ENCODE peak calls at places on chromosomes 12 and 14, in eight cellular contexts. D is H1, H is GM23248, K is MM.1S, Z is A673, T is PC-9, Y is fibroblast of lung, A is HepG2. C is an unnamed sample.
A peak's percentile ranks its signal among the peaks of the same experiment; 100 is the strongest.

GRCh38 chr12:62631531-62632520 is 165.2 kb downstream of the MON2 start:
- DNase-seq in D (no peak), K (no peak), H (peak; percentile 90), Y (peak; percentile 73), A (peak; percentile 25), Z (peak; percentile 45), T (peak; percentile 57), C (no peak)

GRCh38 chr12:109458086-109458485 is 19.0 kb downstream of the KCTD10 start:
- DNase-seq in K (no peak), H (peak; percentile 90), A (no peak), Y (peak; percentile 60), Z (no peak), T (no peak), D (no peak), C (peak; percentile 34)

GRCh38 chr12:109982211-109982610 is 14.0 kb downstream of the GIT2 start:
- DNase-seq in A (no peak), T (no peak), K (no peak), Y (no peak), Z (no peak), H (peak; percentile 79), D (no peak), C (no peak)

GRCh38 chr14:68976160-68977067 is 2.7 kb downstream of the ACTN1 start:
- DNase-seq in T (no peak), H (peak; percentile 69), Z (no peak), Y (peak; percentile 56), A (peak; percentile 77), D (no peak), K (no peak), C (no peak)

GRCh38 chr12:132169376-132169775 is 25.1 kb downstream of the NOC4L start:
- DNase-seq in Y (no peak), Z (no peak), K (no peak), H (no peak), T (no peak), D (no peak), A (no peak), C (no peak)

GRCh38 chr14:75002392-75003249 is at the start of gene EIF2B2:
- DNase-seq in A (peak; percentile 93), T (peak; percentile 97), D (peak; percentile 95), Z (peak; percentile 99), Y (peak; percentile 93), K (peak; percentile 93), H (peak; percentile 96), C (peak; percentile 97)

GRCh38 chr12:12349711-12350665 is at the start of gene MANSC1:
- DNase-seq in Z (peak; percentile 69), Y (peak; percentile 41), A (peak; percentile 24), D (no peak), H (peak; percentile 62), K (peak; percentile 21), T (peak; percentile 71), C (peak; percentile 58)

GRCh38 chr14:31244626-31245025 is 37.0 kb upstream of the HECTD1 start:
- DNase-seq in Y (no peak), T (no peak), D (no peak), Z (no peak), K (no peak), A (no peak), H (no peak), C (no peak)

GRCh38 chr12:120181991-120182631 is 12.4 kb downstream of the GCN1 start:
- DNase-seq in K (no peak), D (no peak), T (peak; percentile 88), Z (no peak), Y (peak; percentile 25), H (peak; percentile 81), A (peak; percentile 63), C (peak; percentile 92)

GRCh38 chr12:58877243-58877743 is 43.0 kb downstream of the LRIG3 start:
- DNase-seq in A (peak; percentile 35), Z (no peak), D (no peak), T (peak; percentile 92), H (peak; percentile 81), Y (peak; percentile 91), K (no peak), C (peak; percentile 99)

GRCh38 chr14:69328765-69329164 is 68.8 kb downstream of the GALNT16 start:
- DNase-seq in H (no peak), D (no peak), K (no peak), Z (no peak), A (no peak), T (no peak), Y (no peak), C (no peak)

GRCh38 chr12:96190403-96191170 is 3.6 kb upstream of the ELK3 start:
- DNase-seq in D (no peak), A (peak; percentile 23), K (no peak), H (peak; percentile 86), Z (no peak), T (no peak), Y (no peak), C (peak; percentile 22)

GRCh38 chr14:100586520-100587247 is 533 bp downstream of the BEGAIN start:
- DNase-seq in K (no peak), H (peak; percentile 49), Z (peak; percentile 37), A (no peak), D (no peak), Y (no peak), T (no peak), C (peak; percentile 56)

GRCh38 chr12:88624911-88625310 is 44.6 kb upstream of the KITLG start:
- DNase-seq in A (no peak), Y (peak; percentile 80), K (no peak), D (no peak), H (peak; percentile 80), T (no peak), Z (no peak), C (peak; percentile 21)

GRCh38 chr12:62813031-62813829 is 121.7 kb downstream of the PPM1H start:
- DNase-seq in D (peak; percentile 31), Z (peak; percentile 85), Y (peak; percentile 74), K (peak; percentile 65), H (peak; percentile 88), T (no peak), A (no peak), C (no peak)

GRCh38 chr14:22386924-22387775 is 201.9 kb downstream of the DAD1 start:
- DNase-seq in Z (peak; percentile 94), A (peak; percentile 88), T (no peak), Y (peak; percentile 77), D (peak; percentile 9), K (peak; percentile 50), H (peak; percentile 80), C (peak; percentile 88)

GRCh38 chr12:4975574-4975973 is 65.9 kb downstream of the KCNA1 start:
- DNase-seq in H (no peak), Z (peak; percentile 11), K (no peak), T (no peak), D (no peak), A (no peak), Y (no peak), C (no peak)

GRCh38 chr14:80124794-80125193 is 86.5 kb downstream of the DIO2 start:
- DNase-seq in D (no peak), T (no peak), H (no peak), A (no peak), Y (no peak), K (no peak), Z (no peak), C (peak; percentile 89)

GRCh38 chr14:89688520-89688919 is 266.0 kb downstream of the EFCAB11 start:
- DNase-seq in H (no peak), T (no peak), A (no peak), Z (no peak), Y (no peak), D (no peak), K (no peak), C (no peak)

GRCh38 chr12:27969011-27969900 is 3.3 kb downstream of the PTHLH start:
- DNase-seq in A (no peak), Y (peak; percentile 38), T (no peak), H (peak; percentile 73), K (no peak), D (no peak), Z (peak; percentile 55), C (peak; percentile 95)

GRCh38 chr12:70365648-70366518 is at the start of gene KCNMB4:
- DNase-seq in T (peak; percentile 65), H (peak; percentile 68), Y (peak; percentile 18), K (peak; percentile 79), A (peak; percentile 36), D (peak; percentile 75), Z (peak; percentile 81), C (peak; percentile 74)
- TF ChIP-seq EZH2 in T (no peak), H (no peak), Y (no peak), K (no peak), A (no peak), D (no peak), Z (no peak), C (no peak)

GRCh38 chr14:61571931-61572330 is 123.4 kb upstream of the HIF1A start:
- DNase-seq in H (no peak), Y (no peak), K (no peak), D (no peak), T (no peak), A (no peak), Z (no peak), C (no peak)
- TF ChIP-seq EZH2 in H (no peak), Y (no peak), K (no peak), D (no peak), T (no peak), A (no peak), Z (no peak), C (no peak)

DNA sequence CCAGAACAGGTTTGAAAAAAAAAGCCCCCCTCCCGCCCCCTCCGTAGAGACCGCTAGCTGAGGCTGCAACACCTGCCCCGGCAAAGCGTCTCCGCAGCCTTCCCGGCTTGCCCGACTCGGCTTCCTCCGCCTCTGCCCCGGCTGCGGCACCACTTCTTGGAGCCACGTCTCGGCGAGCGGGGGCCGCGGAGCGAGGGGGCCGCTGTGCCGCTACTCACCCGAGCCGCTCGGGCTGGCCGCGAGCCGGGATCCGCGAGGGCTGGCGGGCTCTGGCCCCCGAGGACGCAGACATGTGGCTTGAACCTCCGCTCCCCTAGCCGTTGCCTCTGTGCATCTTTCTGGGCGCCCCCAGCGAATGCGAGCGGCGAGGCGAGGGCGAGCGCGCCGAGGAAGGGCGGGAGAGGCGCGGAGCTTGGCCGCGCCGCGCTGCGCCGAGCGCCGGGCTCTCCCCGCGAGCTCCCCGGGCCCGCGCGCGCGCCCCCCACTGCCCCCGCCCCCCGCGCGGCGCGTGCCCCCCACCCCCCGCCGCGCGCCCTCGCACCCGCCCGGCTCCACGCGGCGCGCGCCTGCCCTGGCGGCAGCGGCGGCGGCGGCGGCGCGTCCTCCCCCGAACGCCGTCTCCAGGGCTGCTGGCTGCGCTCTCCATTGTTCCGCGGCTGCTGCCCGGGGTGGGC is 249.5 kb downstream of the APAF1 start:
- DNase-seq in H (peak; percentile 9), Y (no peak), D (no peak), T (no peak), A (no peak), K (no peak), Z (peak; percentile 58), C (no peak)
- TF ChIP-seq EZH2 in H (no peak), Y (no peak), D (peak; percentile 7), T (no peak), A (no peak), K (no peak), Z (no peak), C (no peak)

DNA sequence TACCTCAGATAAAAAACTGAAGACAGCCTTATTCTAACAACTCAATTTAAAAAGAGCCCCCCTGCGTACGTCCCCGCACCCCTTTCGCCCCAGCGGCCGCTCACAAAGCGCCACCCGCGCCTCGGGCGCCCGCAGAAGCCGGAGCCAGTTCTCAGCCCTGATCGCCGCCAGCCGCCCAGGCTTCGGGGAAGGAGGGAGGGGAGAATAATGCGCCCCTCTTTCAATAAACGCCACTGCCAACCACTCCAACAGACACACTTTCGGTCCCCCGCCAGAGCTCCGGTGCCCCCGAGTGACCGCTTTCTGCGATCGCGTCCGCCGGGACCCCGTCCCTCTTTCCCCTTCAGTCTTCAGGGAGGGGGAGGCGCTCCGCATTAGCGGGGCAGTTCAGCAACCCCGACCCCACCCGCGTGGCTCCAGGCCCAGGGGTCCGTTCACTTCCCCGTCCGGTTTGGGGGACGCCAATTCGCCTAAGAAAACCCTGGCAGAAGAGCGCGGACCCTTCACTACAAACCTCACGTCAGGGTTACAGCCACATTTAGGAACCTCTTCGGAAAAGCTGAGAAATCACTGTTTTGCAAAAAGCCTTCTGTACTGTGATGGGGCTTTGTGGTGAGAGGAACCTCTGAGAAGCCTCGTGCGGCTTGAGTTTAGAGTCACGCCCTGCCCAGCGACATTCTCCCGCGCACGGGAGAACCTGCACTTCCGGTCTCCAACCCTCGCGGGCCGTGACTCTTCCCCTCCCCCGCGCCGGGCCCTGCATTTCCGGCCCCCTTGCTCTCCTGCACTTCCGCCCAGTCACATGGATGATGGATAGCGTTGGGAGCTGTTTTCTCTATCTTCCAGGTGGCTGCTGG is 18.7 kb downstream of the FOXG1 start:
- DNase-seq in H (peak; percentile 32), Y (no peak), D (no peak), A (no peak), Z (peak; percentile 35), T (no peak), K (no peak), C (no peak)
- TF ChIP-seq EZH2 in H (no peak), Y (peak; percentile 17), D (peak; percentile 73), A (no peak), Z (peak; percentile 83), T (no peak), K (no peak), C (no peak)

C was measured in PC-3.